ENCODE peak calls at places on chromosome 12, in eight cellular contexts. W is cardiac fibroblast, I is left ventricle myocardium inferior, G is endothelial cell of umbilical vein, Q is right atrium auricular region, L is astrocyte, S is tibial nerve, Z is ovary. E is an unnamed sample.
A peak's percentile ranks its signal among the peaks of the same experiment; 100 is the strongest.

GRCh38 chr12:51218607-51219161 is 822 bp upstream of the POU6F1 start:
- DNase-seq in W (no peak), I (no peak), G (peak; percentile 47), Q (no peak), L (no peak), S (no peak), Z (peak; percentile 33), E (no peak)

GRCh38 chr12:4153343-4153892 is 120.1 kb upstream of the CCND2 start:
- DNase-seq in W (no peak), I (no peak), G (no peak), Q (no peak), L (no peak), S (no peak), Z (no peak), E (no peak)

GRCh38 chr12:62192486-62193250 is 67.5 kb upstream of the USP15 start:
- DNase-seq in W (peak; percentile 89), I (peak; percentile 15), G (peak; percentile 85), Q (no peak), L (peak; percentile 66), S (no peak), Z (peak; percentile 58), E (peak; percentile 92)

GRCh38 chr12:71641390-71641789 is 22.3 kb downstream of the ZFC3H1 start:
- DNase-seq in W (no peak), I (no peak), G (no peak), Q (no peak), L (no peak), S (no peak), Z (no peak), E (peak; percentile 26)

GRCh38 chr12:29317556-29318363 is 63.2 kb downstream of the ERGIC2 start:
- DNase-seq in W (peak; percentile 64), I (peak; percentile 38), G (peak; percentile 72), Q (peak; percentile 66), L (peak; percentile 36), S (no peak), Z (no peak), E (peak; percentile 76)

GRCh38 chr12:130710733-130711080 is 5.4 kb downstream of the RIMBP2 start:
- DNase-seq in W (no peak), I (no peak), G (no peak), Q (no peak), L (no peak), S (no peak), Z (no peak), E (no peak)

GRCh38 chr12:80325167-80325959 is 118.7 kb upstream of the PTPRQ start:
- DNase-seq in W (peak; percentile 5), I (no peak), G (peak; percentile 3), Q (no peak), L (no peak), S (no peak), Z (no peak), E (peak; percentile 21)

GRCh38 chr12:12892670-12893290 is 1.4 kb downstream of the GPRC5A start:
- DNase-seq in W (no peak), I (no peak), G (no peak), Q (no peak), L (no peak), S (no peak), Z (no peak), E (no peak)

GRCh38 chr12:129934977-129935376 is 31.2 kb upstream of the TMEM132D start:
- DNase-seq in W (no peak), I (no peak), G (no peak), Q (no peak), L (no peak), S (no peak), Z (no peak), E (no peak)

GRCh38 chr12:51188359-51189051 is 15.6 kb upstream of the TFCP2 start:
- DNase-seq in W (no peak), I (no peak), G (no peak), Q (no peak), L (no peak), S (no peak), Z (no peak), E (no peak)

GRCh38 chr12:19506497-19506896 is 67.2 kb downstream of the AEBP2 start:
- DNase-seq in W (no peak), I (no peak), G (no peak), Q (no peak), L (peak; percentile 45), S (no peak), Z (no peak), E (peak; percentile 57)

GRCh38 chr12:13204428-13204827 is 7.9 kb downstream of the EMP1 start:
- DNase-seq in W (peak; percentile 60), I (no peak), G (peak; percentile 75), Q (no peak), L (peak; percentile 74), S (no peak), Z (no peak), E (peak; percentile 94)

GRCh38 chr12:76111209-76111749 is 26.8 kb upstream of the NAP1L1 start:
- DNase-seq in W (no peak), I (no peak), G (no peak), Q (no peak), L (no peak), S (no peak), Z (no peak), E (no peak)

GRCh38 chr12:49933793-49934192 is 16.7 kb upstream of the AQP2 start:
- DNase-seq in W (peak; percentile 44), I (no peak), G (no peak), Q (no peak), L (peak; percentile 68), S (no peak), Z (no peak), E (peak; percentile 83)

GRCh38 chr12:89504560-89505346 is 19.8 kb downstream of the GALNT4 start:
- DNase-seq in W (peak; percentile 25), I (no peak), G (no peak), Q (no peak), L (peak; percentile 52), S (no peak), Z (no peak), E (peak; percentile 31)

GRCh38 chr12:123960856-123961255 is 11.8 kb downstream of the CCDC92 start:
- DNase-seq in W (no peak), I (no peak), G (no peak), Q (peak; percentile 28), L (no peak), S (no peak), Z (no peak), E (no peak)

GRCh38 chr12:90253674-90254181 is 545.1 kb upstream of the ATP2B1 start:
- DNase-seq in W (peak; percentile 83), I (peak; percentile 57), G (peak; percentile 90), Q (peak; percentile 85), L (peak; percentile 94), S (peak; percentile 60), Z (peak; percentile 24), E (peak; percentile 89)

GRCh38 chr12:69404851-69405365 is 45.4 kb downstream of the YEATS4 start:
- DNase-seq in W (no peak), I (no peak), G (no peak), Q (no peak), L (peak; percentile 65), S (no peak), Z (no peak), E (peak; percentile 33)

DNA sequence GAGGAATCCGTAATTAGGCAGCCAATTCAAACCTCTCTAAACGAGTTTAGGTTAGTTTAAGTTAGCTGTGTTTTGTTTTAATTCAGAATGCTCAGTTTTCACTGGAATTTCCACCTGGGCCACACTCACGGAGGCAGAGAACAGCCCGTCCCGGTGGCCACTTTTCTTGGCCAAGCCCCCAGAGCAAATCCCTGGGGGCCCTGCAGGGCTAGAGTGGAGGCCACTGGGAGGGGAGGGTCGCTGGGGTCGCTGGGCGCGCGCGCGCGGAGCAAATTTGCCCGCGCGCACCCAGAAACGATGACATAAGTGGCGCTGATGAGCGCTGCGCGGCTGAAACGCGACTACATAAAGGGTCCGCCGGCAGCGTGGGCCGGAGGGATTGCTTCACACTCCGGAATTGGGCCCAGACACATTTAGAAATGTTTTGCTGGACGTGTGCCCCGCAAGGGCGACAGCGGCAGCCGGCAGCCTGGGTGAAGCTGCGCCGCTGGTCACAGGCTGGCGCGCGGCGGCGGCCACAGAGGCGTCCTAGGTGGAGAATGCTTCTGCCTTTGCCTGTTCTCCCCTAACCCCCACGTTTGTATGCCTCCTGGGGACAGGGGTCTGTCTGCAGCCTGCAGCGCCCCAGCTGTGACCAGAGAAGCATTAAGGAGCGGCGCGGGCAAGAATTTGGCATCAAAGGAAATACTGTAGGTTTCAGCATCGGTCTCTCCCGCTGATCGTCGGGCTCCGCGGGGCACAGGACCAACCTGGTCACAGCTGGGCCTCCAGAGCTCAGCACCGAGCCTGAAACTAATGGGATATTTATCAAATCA is 37.9 kb upstream of the TBX5 start:
- DNase-seq in W (no peak), I (peak; percentile 24), G (no peak), Q (peak; percentile 65), L (no peak), S (no peak), Z (no peak), E (no peak)
- H3K4me3 ChIP-seq in W (no peak overlapping the region), I (peak overlapping the region; percentile 51), G (no peak overlapping the region), Q (peak overlapping the region; percentile 66), L (no peak overlapping the region), S (no peak overlapping the region), Z (no peak overlapping the region), E (no peak overlapping the region)

DNA sequence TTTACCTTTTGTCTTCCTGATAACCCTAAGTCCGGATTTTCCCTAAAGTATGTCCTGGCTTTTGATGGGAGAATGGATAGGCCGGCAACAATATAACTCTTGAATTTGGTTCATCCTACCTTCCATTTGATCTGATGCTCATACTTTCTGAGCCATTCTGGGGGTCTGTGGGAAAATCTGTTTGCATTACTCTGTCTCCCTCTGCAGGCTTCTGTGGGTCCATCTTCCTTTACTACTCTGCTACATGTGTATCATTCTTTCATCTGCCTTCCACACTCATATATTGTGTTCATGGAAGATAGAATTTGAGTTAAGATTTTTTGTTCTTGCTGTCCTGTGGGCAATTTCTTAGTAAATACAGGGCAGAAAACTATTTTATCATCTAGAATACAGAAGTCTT is 101.5 kb downstream of the NAV3 start:
- DNase-seq in W (no peak), I (no peak), G (no peak), Q (no peak), L (no peak), S (no peak), Z (no peak), E (no peak)
- TF ChIP-seq CTCF in W (no peak), I (no peak), G (peak; percentile 14), Q (no peak), L (peak; percentile 11), S (no peak), Z (no peak), E (peak; percentile 56)

GRCh38 chr12:31362759-31363415 is 36.9 kb upstream of the SINHCAF start:
- DNase-seq in W (no peak), I (no peak), G (no peak), Q (no peak), L (no peak), S (no peak), Z (no peak), E (peak; percentile 8)
- H3K4me3 ChIP-seq in W (no peak overlapping the region), I (no peak overlapping the region), G (no peak overlapping the region), Q (no peak overlapping the region), L (no peak overlapping the region), S (no peak overlapping the region), Z (no peak overlapping the region), E (no peak overlapping the region)

DNA sequence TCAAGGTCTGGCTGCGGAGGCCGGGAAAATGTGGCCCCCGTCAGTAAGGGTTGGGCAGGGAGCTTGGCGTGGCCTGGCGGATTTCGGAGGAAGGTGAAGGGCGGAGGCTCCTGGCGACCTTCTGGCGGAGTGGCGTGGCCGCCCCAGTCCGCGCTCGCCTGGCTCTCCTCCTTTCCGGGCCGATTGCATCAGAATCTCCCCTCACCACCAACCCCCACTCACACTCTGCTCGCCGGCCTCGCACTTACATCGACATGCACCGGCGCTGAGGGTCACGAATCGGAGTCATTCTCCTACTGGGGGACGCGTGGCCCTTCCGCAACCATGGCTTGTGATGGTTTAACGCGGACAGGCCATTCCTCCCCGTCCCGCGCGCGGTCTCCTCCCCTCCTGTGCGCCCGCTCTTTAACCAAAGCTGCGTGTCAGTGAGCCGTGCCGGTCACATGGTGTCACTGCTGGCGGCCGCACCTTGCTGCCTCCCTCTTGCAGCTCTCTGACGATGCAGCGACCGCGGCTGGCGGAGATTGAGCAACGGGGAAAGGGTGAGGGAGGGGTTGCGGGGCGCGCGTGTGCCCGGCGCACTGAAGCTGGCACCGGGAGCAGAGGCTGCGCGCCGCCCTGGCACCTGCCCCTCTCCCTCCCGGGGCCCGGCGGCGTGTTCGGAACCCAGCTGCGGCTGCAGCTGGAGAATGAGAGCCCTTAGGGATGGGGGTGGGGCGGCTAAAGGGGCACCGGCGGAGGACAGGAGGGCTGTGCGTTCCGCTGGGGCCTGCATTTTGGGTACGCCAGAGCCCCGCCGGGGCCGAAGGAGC is at the start of gene SLC38A1:
- DNase-seq in W (peak; percentile 69), I (peak; percentile 86), G (peak; percentile 73), Q (peak; percentile 86), L (peak; percentile 59), S (peak; percentile 54), Z (peak; percentile 79), E (peak; percentile 64)
- TF ChIP-seq CTCF in W (no peak), I (no peak), G (no peak), Q (no peak), L (no peak), S (no peak), Z (no peak), E (no peak)